ENCODE peak calls at places on chromosomes 5 and 9, in five cellular contexts. G is MM.1S, W is ELR, E is NCI-H510A, Y is NCI-H1105. M is an unnamed sample.
A peak's percentile ranks its signal among the peaks of the same experiment; 100 is the strongest.

GRCh38 chr5:143201589-143201988 is 201.9 kb downstream of the NR3C1 start:
- DNase-seq in E (no peak), W (peak; percentile 34), Y (no peak), G (no peak), M (no peak)

GRCh38 chr5:96080557-96080956 is 118.9 kb upstream of the ELL2 start:
- DNase-seq in Y (no peak), W (peak; percentile 84), G (no peak), E (no peak), M (no peak)

GRCh38 chr5:179354305-179354882 is 9.1 kb upstream of the ADAMTS2 start:
- DNase-seq in E (no peak), G (no peak), W (no peak), Y (no peak), M (no peak)

GRCh38 chr5:181167814-181168488 is 20.6 kb downstream of the OR2V2 start:
- DNase-seq in Y (no peak), E (no peak), G (no peak), W (peak; percentile 28), M (peak; percentile 23)

GRCh38 chr9:87375397-87376073 is 122.1 kb upstream of the DAPK1 start:
- DNase-seq in Y (no peak), G (no peak), W (no peak), E (no peak), M (no peak)

GRCh38 chr9:36036780-36037579 is at the start of gene RECK:
- DNase-seq in W (peak; percentile 84), Y (peak; percentile 71), E (peak; percentile 69), G (peak; percentile 86), M (peak; percentile 69)

GRCh38 chr5:59874675-59875074 is 18.9 kb downstream of the PDE4D start:
- DNase-seq in Y (no peak), G (no peak), E (no peak), W (peak; percentile 86), M (no peak)

GRCh38 chr5:159955056-159955624 is 38.9 kb downstream of the ADRA1B start:
- DNase-seq in G (no peak), E (no peak), W (no peak), Y (no peak), M (no peak)

GRCh38 chr9:15512204-15512603 is 1.4 kb upstream of the PSIP1 start:
- DNase-seq in W (no peak), G (no peak), Y (no peak), E (no peak), M (no peak)

GRCh38 chr5:151298063-151298462 is 5.5 kb downstream of the SLC36A3 start:
- DNase-seq in G (no peak), W (peak; percentile 83), E (no peak), Y (no peak), M (no peak)

GRCh38 chr5:157253547-157253946 is 12.4 kb upstream of the CYFIP2 start:
- DNase-seq in W (peak; percentile 57), Y (no peak), G (peak; percentile 53), E (no peak), M (no peak)

GRCh38 chr5:40844565-40844964 is 3.4 kb downstream of the CARD6 start:
- DNase-seq in W (no peak), G (no peak), E (no peak), Y (no peak), M (no peak)

GRCh38 chr5:171121638-171122037 is 187.4 kb upstream of the TLX3 start:
- DNase-seq in E (no peak), G (no peak), Y (no peak), W (no peak), M (no peak)

GRCh38 chr9:106962105-106962504 is 99.1 kb downstream of the ZNF462 start:
- DNase-seq in Y (no peak), W (peak; percentile 42), E (no peak), G (no peak), M (no peak)

GRCh38 chr9:81191222-81191621 is 498.1 kb downstream of the TLE1 start:
- DNase-seq in E (no peak), G (no peak), Y (no peak), W (peak; percentile 30), M (no peak)

GRCh38 chr9:81861644-81862043 is 66.6 kb upstream of the SPATA31D4 start:
- DNase-seq in E (no peak), W (peak; percentile 86), Y (no peak), G (no peak), M (no peak)

GRCh38 chr9:18438300-18438925 is 35.5 kb upstream of the ADAMTSL1 start:
- DNase-seq in Y (no peak), E (no peak), G (no peak), W (peak; percentile 69), M (no peak)

GRCh38 chr5:67971223-67971830 is 244.2 kb upstream of the PIK3R1 start:
- DNase-seq in W (no peak), G (no peak), Y (no peak), E (no peak), M (no peak)

GRCh38 chr5:124662261-124662781 is 84.1 kb downstream of the ZNF608 start:
- DNase-seq in E (peak; percentile 23), G (no peak), W (no peak), Y (no peak), M (peak; percentile 44)

GRCh38 chr9:100478192-100478591 is 5.2 kb downstream of the TMEFF1 start:
- DNase-seq in G (no peak), Y (no peak), W (no peak), E (no peak), M (no peak)

GRCh38 chr5:136030956-136031611 is 2.3 kb downstream of the TGFBI start:
- DNase-seq in W (no peak), Y (no peak), E (no peak), G (no peak), M (no peak)

GRCh38 chr9:40913096-40913719 is 215.3 kb downstream of the FOXD4L6 start:
- DNase-seq in Y (no peak), G (no peak), W (no peak), E (no peak), M (no peak)

GRCh38 chr9:70136632-70137031 is 93.0 kb downstream of the MAMDC2 start:
- DNase-seq in W (peak; percentile 60), Y (no peak), E (no peak), G (no peak), M (no peak)

GRCh38 chr5:64341340-64341739 is 164.5 kb upstream of the RGS7BP start:
- DNase-seq in G (no peak), E (no peak), W (no peak), Y (no peak), M (no peak)

GRCh38 chr5:72281764-72282499 is 38.1 kb downstream of the MRPS27 start:
- DNase-seq in Y (no peak), W (peak; percentile 45), G (no peak), E (no peak), M (peak; percentile 69)

GRCh38 chr5:72478684-72479083 is 28.5 kb downstream of the ZNF366 start:
- DNase-seq in G (no peak), W (no peak), E (no peak), Y (no peak), M (no peak)

M was measured in SHP77.